ENCODE peak calls at places on chromosomes 1 and 21, in ten cellular contexts. Z is mammary epithelial cell; M is non-pigmented ciliary epithelial cell; V is NCI-H460; T is GM06990; F is stromal cell of bone marrow; R is GM13976; G is stimulated activated naive CD4-positive, alpha-beta T cell treated with Interleukin-2 at 50 U/mL for 16 hours; A is NCI-H748 treated with DMSO at 0.1 percent for 48 hours; U is NCI-H774. Q is an unnamed sample.

GRCh38 chr1:43232482-43232881 is 37.3 kb upstream of the TMEM125 start:
- DNase-seq in U (no peak), F (no peak), V (no peak), Z (no peak), M (no peak), R (no peak), T (no peak), G (no peak), A (no peak), Q (no peak)

GRCh38 chr1:71047635-71048607 is at the start of gene PTGER3:
- DNase-seq in R (peak; percentile 51), M (no peak), U (peak; percentile 81), V (peak; percentile 38), A (peak; percentile 79), F (no peak), Z (peak; percentile 12), G (peak; percentile 38), T (peak; percentile 20), Q (no peak)

GRCh38 chr21:38258803-38259485 is 2.2 kb downstream of the KCNJ15 start:
- DNase-seq in Z (no peak), A (no peak), F (peak; percentile 91), T (no peak), R (no peak), V (no peak), M (no peak), G (no peak), U (no peak), Q (peak; percentile 89)

GRCh38 chr1:94539496-94539895 is 2.1 kb downstream of the F3 start:
- DNase-seq in F (no peak), R (no peak), U (no peak), G (no peak), M (no peak), Z (peak; percentile 72), V (no peak), A (no peak), T (no peak), Q (no peak)

GRCh38 chr1:14320518-14320917 is 278.0 kb upstream of the KAZN start:
- DNase-seq in G (no peak), T (no peak), F (peak; percentile 53), V (no peak), M (peak; percentile 44), R (no peak), A (peak; percentile 39), U (no peak), Z (peak; percentile 27), Q (peak; percentile 31)

GRCh38 chr21:15978158-15978805 is 248.5 kb downstream of the USP25 start:
- DNase-seq in T (no peak), V (no peak), Z (peak; percentile 9), F (peak; percentile 28), M (no peak), G (no peak), A (no peak), U (no peak), R (no peak), Q (no peak)

GRCh38 chr1:181646723-181647122 is 163.4 kb downstream of the CACNA1E start:
- DNase-seq in U (no peak), Z (no peak), G (no peak), F (no peak), V (no peak), A (no peak), R (no peak), M (no peak), T (no peak), Q (no peak)

GRCh38 chr1:12604114-12604874 is 13.7 kb downstream of the DHRS3 start:
- DNase-seq in U (no peak), T (no peak), A (no peak), F (peak; percentile 88), V (peak; percentile 78), M (peak; percentile 99), R (no peak), G (peak; percentile 65), Z (peak; percentile 96), Q (peak; percentile 91)

GRCh38 chr1:7594002-7594713 is 176.9 kb upstream of the VAMP3 start:
- DNase-seq in G (no peak), F (no peak), V (no peak), M (no peak), Z (no peak), R (no peak), A (no peak), U (no peak), T (no peak), Q (no peak)

GRCh38 chr1:44302557-44302956 is 52.5 kb downstream of the ERI3 start:
- DNase-seq in A (no peak), M (no peak), G (no peak), V (no peak), Z (no peak), F (no peak), T (no peak), R (no peak), U (no peak), Q (no peak)

GRCh38 chr21:43879348-43880110 is 14.5 kb downstream of the AGPAT3 start:
- DNase-seq in F (no peak), A (no peak), V (no peak), Z (no peak), T (no peak), U (no peak), M (no peak), R (peak; percentile 12), G (no peak), Q (no peak)

GRCh38 chr1:224820341-224820740 is 109.1 kb upstream of the DNAH14 start:
- DNase-seq in G (no peak), A (no peak), R (no peak), F (no peak), M (no peak), T (no peak), U (no peak), Z (no peak), V (no peak), Q (no peak)

Q was measured in skeletal muscle cell.